ENCODE peak calls at places on chromosomes 13 and 19, in five cellular contexts. O is left lung; B is astrocyte; H is small intestine; G is effector memory CD4-positive, alpha-beta T cell. Z is an unnamed sample.

GRCh38 chr13:37446503-37446902 is 152.1 kb downstream of the POSTN start:
- DNase-seq in O (no peak), B (peak), H (no peak), G (no peak), Z (no peak)

GRCh38 chr19:55358943-55359908 is 3.8 kb downstream of the GARIN5B start:
- DNase-seq in O (peak), B (no peak), H (no peak), G (no peak), Z (no peak)

GRCh38 chr19:51546650-51547396 is 15.4 kb upstream of the SIGLEC6 start:
- DNase-seq in O (no peak), B (peak), H (no peak), G (no peak), Z (peak)

GRCh38 chr13:78524936-78525335 is 78.4 kb downstream of the POU4F1 start:
- DNase-seq in O (no peak), B (no peak), H (no peak), G (no peak), Z (no peak)

GRCh38 chr19:16296713-16297112 is 27.9 kb upstream of the KLF2 start:
- DNase-seq in O (no peak), B (no peak), H (peak), G (no peak), Z (no peak)

GRCh38 chr13:80251403-80251802 is 89.5 kb downstream of the SPRY2 start:
- DNase-seq in O (no peak), B (peak), H (peak), G (no peak), Z (no peak)

GRCh38 chr19:709196-709964 is 645 bp downstream of the PALM start:
- DNase-seq in O (no peak), B (no peak), H (no peak), G (no peak), Z (no peak)

GRCh38 chr19:3606690-3607289 is at the start of gene TBXA2R:
- DNase-seq in O (peak), B (peak), H (no peak), G (peak), Z (peak)

GRCh38 chr19:31527443-31527842 is 178.2 kb upstream of the TSHZ3 start:
- DNase-seq in O (no peak), B (no peak), H (no peak), G (no peak), Z (no peak)

GRCh38 chr19:4543856-4544647 is 4.2 kb upstream of the LRG1 start:
- DNase-seq in O (no peak), B (no peak), H (no peak), G (no peak), Z (no peak)

GRCh38 chr13:114072421-114072820 is 60.0 kb downstream of the RASA3 start:
- DNase-seq in O (no peak), B (no peak), H (no peak), G (no peak), Z (no peak)

GRCh38 chr13:100454876-100455275 is 133.7 kb downstream of the GGACT start:
- DNase-seq in O (no peak), B (peak), H (no peak), G (no peak), Z (no peak)

GRCh38 chr19:18202759-18203407 is 959 bp downstream of the RAB3A start:
- DNase-seq in O (peak), B (no peak), H (peak), G (no peak), Z (no peak)

GRCh38 chr13:25675060-25675459 is 303.3 kb downstream of the ATP8A2 start:
- DNase-seq in O (no peak), B (no peak), H (no peak), G (no peak), Z (no peak)

GRCh38 chr19:34172661-34173144 is 399 bp downstream of the LSM14A start:
- DNase-seq in O (peak), B (no peak), H (no peak), G (no peak), Z (no peak)

GRCh38 chr13:87331178-87331577 is 340.0 kb upstream of the SLITRK5 start:
- DNase-seq in O (no peak), B (peak), H (no peak), G (no peak), Z (no peak)

GRCh38 chr19:342801-343421 is 1.7 kb downstream of the MIER2 start:
- DNase-seq in O (peak), B (peak), H (no peak), G (no peak), Z (peak)

GRCh38 chr13:112119192-112120030 is 52.5 kb downstream of the SOX1 start:
- DNase-seq in O (no peak), B (no peak), H (no peak), G (no peak), Z (no peak)

GRCh38 chr13:20173121-20173746 is 12.4 kb upstream of the GJA3 start:
- DNase-seq in O (no peak), B (no peak), H (no peak), G (no peak), Z (no peak)

GRCh38 chr13:98598043-98598442 is 21.1 kb upstream of the STK24 start:
- DNase-seq in O (no peak), B (no peak), H (no peak), G (no peak), Z (no peak)

GRCh38 chr19:42292042-42292960 is 9.6 kb upstream of the PRR19 start:
- DNase-seq in O (no peak), B (no peak), H (no peak), G (no peak), Z (no peak)

GRCh38 chr19:48308695-48309586 is 16.4 kb upstream of the EMP3 start:
- DNase-seq in O (no peak), B (no peak), H (no peak), G (no peak), Z (no peak)

GRCh38 chr19:4493929-4494690 is 22.0 kb downstream of the HDGFL2 start:
- DNase-seq in O (peak), B (no peak), H (no peak), G (no peak), Z (no peak)

GRCh38 chr19:12034610-12035009 is 869 bp downstream of the ZNF433 start:
- DNase-seq in O (no peak), B (no peak), H (no peak), G (no peak), Z (no peak)

GRCh38 chr19:18603958-18604819 is 2.4 kb downstream of the CRLF1 start:
- DNase-seq in O (no peak), B (no peak), H (no peak), G (no peak), Z (no peak)

GRCh38 chr19:53432088-53432661 is 391 bp downstream of the ZNF761 start:
- DNase-seq in O (peak), B (no peak), H (no peak), G (no peak), Z (peak)

GRCh38 chr13:60645552-60646138 is 248.6 kb downstream of the TDRD3 start:
- DNase-seq in O (no peak), B (no peak), H (no peak), G (no peak), Z (no peak)

GRCh38 chr19:11254662-11255061 is 7.7 kb downstream of the DOCK6 start:
- DNase-seq in O (no peak), B (no peak), H (no peak), G (no peak), Z (no peak)

GRCh38 chr13:27708325-27708724 is 84.0 kb upstream of the GSX1 start:
- DNase-seq in O (no peak), B (no peak), H (no peak), G (no peak), Z (no peak)

GRCh38 chr19:35756373-35757230 is at the start of gene HSPB6:
- DNase-seq in O (peak), B (peak), H (no peak), G (no peak), Z (peak)

GRCh38 chr13:94712812-94713555 is 639 bp upstream of the SOX21 start:
- DNase-seq in O (peak), B (peak), H (no peak), G (no peak), Z (no peak)

GRCh38 chr19:42289556-42290041 is 12.3 kb upstream of the PRR19 start:
- DNase-seq in O (peak), B (no peak), H (no peak), G (no peak), Z (no peak)

GRCh38 chr13:35927554-35927953 is 203.6 kb downstream of the DCLK1 start:
- DNase-seq in O (no peak), B (peak), H (no peak), G (no peak), Z (no peak)

GRCh38 chr19:47755065-47755761 is 9.9 kb downstream of the NOP53 start:
- DNase-seq in O (peak), B (no peak), H (no peak), G (no peak), Z (no peak)

GRCh38 chr13:38753878-38754277 is 67.0 kb downstream of the FREM2 start:
- DNase-seq in O (no peak), B (no peak), H (no peak), G (no peak), Z (no peak)
- H3K4me3 ChIP-seq in O (no peak), B (no peak), H (no peak), G (no peak), Z (no peak)

GRCh38 chr13:75705908-75706307 is 69.8 kb downstream of the LMO7 start:
- DNase-seq in O (no peak), B (no peak), H (no peak), G (no peak), Z (no peak)
- H3K27ac ChIP-seq in O (peak), B (peak), H (no peak), G (no peak), Z (no peak)

GRCh38 chr13:30113983-30114491 is 193.3 kb downstream of the KATNAL1 start:
- DNase-seq in O (no peak), B (peak), H (peak), G (no peak), Z (no peak)

GRCh38 chr13:30114586-30115256 is 192.6 kb downstream of the KATNAL1 start:
- DNase-seq in O (peak), B (peak), H (peak), G (peak), Z (peak)

GRCh38 chr13:30115257-30115600 is 192.1 kb downstream of the KATNAL1 start:
- DNase-seq in O (no peak), B (no peak), H (no peak), G (no peak), Z (no peak)

GRCh38 chr13:30112602-30113435 is 194.5 kb downstream of the KATNAL1 start:
- DNase-seq in O (peak), B (peak), H (peak), G (peak), Z (peak)

GRCh38 chr13:30113531-30113930 is 193.8 kb downstream of the KATNAL1 start:
- DNase-seq in O (no peak), B (no peak), H (no peak), G (no peak), Z (no peak)
- H3K4me3 ChIP-seq in O (no peak), B (no peak), H (no peak), G (no peak), Z (no peak)

GRCh38 chr13:106690779-106691178 is 122.8 kb upstream of the ARGLU1 start:
- DNase-seq in O (no peak), B (no peak), H (no peak), G (no peak), Z (no peak)
- H3K27ac ChIP-seq in O (peak), B (no peak), H (no peak), G (no peak), Z (peak)

GRCh38 chr13:101916108-101916757 is 463.8 kb downstream of the ITGBL1 start:
- DNase-seq in O (peak), B (no peak), H (no peak), G (no peak), Z (no peak)
- H3K4me3 ChIP-seq in O (no peak), B (no peak), H (no peak), G (no peak), Z (peak)

GRCh38 chr13:73058741-73059459 is at the start of gene KLF5:
- DNase-seq in O (peak), B (peak), H (peak), G (peak), Z (peak)

GRCh38 chr13:73058432-73058740 is 419 bp upstream of the KLF5 start:
- DNase-seq in O (no peak), B (no peak), H (no peak), G (no peak), Z (no peak)

GRCh38 chr13:73054712-73055111 is 4.1 kb upstream of the KLF5 start:
- DNase-seq in O (no peak), B (no peak), H (peak), G (no peak), Z (no peak)

GRCh38 chr13:73057284-73058025 is 1.4 kb upstream of the KLF5 start:
- DNase-seq in O (no peak), B (no peak), H (peak), G (no peak), Z (no peak)

DNA sequence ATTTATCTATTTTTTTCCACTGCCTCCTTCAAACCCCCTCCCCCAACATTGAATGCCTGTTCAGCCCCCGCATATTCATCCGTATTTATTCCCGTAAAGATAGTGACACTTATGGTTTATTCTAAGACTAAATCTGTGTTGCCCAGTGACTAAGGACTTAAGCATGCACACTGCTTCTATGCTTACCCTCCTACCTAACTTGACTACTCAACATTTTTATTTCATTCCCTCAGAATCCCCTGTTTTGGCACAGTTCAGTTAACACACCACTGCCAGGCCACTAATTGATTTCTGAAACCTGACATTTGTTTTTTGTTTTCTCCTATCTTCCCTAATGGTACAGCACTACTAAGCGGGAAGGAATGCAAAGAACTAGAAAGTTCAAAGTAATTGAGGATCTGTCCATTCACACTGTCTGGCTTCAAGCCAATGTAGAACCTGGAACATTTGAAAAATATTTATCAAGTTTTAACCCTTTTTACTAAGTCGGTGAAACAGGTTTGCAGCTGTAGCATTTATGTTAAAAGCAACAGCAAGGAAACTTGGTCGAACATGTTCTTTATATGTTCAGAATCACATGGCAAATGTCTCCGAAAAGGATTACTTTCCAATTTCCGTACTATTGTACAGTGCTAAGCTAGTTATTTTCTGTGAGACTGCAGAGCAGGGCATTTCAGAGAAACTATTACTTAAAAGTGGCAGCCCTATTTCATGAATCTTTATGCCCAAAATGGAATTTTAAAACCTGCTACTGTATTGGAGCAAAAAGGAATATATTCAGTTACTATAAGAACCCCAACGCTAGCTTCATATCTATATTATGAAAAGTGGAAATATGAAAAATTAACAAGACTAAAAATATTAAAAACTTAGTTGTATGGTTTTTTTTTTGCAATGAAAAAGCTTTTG is 2.5 kb upstream of the KLF5 start:
- DNase-seq in O (no peak), B (peak), H (peak), G (no peak), Z (no peak)
- H3K27ac ChIP-seq in O (no peak), B (peak), H (peak), G (no peak), Z (no peak)

GRCh38 chr19:1871630-1872029 is 8.3 kb upstream of the KLF16 start:
- DNase-seq in O (no peak), B (no peak), H (no peak), G (no peak), Z (no peak)

GRCh38 chr19:1874554-1875185 is 10.6 kb downstream of the ABHD17A start:
- DNase-seq in O (no peak), B (no peak), H (peak), G (no peak), Z (no peak)

GRCh38 chr19:1873524-1874473 is 10.4 kb upstream of the KLF16 start:
- DNase-seq in O (no peak), B (no peak), H (no peak), G (no peak), Z (no peak)

GRCh38 chr19:1871140-1871597 is 7.8 kb upstream of the KLF16 start:
- DNase-seq in O (no peak), B (no peak), H (no peak), G (no peak), Z (no peak)

DNA sequence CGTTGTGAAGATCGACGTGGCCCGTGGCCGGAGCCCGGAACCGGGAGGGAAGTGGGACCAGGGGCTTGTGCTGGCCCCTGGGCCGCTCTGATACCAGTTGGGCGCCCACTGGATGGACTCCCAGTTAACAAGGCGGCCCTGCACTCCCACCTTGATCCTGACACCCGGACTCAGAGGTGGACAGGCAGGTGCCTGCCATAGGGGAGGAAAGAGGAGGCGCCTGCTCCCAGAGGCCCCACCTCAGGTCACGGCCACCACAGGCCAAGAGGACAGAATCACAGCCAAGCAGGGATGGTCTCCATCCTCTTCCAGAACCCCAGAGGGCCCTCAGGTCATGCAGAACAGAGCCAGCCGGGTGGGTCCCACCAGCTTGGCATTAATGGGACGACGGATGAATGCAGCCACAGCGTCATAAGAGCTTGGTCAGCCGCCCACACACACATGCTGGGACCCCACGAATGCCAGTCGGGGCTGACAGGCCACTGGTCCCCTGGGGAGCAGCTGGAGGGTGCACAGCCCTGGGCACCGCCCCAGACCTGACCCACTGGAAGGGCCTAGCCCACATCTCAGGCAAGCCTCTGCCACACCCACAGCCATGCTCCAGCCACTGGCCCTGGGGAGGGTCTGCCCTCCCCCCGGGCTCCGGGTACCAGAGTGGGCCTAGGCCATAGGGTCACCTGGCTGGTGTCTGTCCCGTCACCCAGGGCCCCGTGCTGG is 9.6 kb upstream of the KLF16 start:
- DNase-seq in O (no peak), B (no peak), H (no peak), G (no peak), Z (no peak)
- H3K4me3 ChIP-seq in O (no peak), B (no peak), H (no peak), G (no peak), Z (peak)

DNA sequence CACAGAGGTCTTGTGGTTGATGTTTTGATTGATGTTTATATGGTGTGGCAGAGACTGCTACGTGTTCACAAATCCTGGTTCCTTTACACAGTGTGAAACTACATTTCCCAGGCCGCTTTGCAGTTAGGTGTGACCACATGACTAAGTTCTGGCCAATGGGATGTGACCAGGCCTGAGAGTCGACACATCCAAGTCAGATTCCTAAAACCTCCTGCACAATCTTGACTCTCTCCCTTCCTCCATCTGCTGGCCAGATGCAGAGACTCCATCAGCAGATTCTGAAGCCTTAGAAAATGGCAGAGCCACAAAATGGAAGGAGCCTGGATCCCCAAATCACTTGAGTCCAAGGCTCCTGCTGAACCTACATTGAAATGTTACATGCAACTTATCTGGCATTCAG is 12.6 kb downstream of the CD37 start:
- DNase-seq in O (no peak), B (peak), H (peak), G (no peak), Z (no peak)
- H3K27ac ChIP-seq in O (no peak), B (no peak), H (no peak), G (no peak), Z (no peak)

DNA sequence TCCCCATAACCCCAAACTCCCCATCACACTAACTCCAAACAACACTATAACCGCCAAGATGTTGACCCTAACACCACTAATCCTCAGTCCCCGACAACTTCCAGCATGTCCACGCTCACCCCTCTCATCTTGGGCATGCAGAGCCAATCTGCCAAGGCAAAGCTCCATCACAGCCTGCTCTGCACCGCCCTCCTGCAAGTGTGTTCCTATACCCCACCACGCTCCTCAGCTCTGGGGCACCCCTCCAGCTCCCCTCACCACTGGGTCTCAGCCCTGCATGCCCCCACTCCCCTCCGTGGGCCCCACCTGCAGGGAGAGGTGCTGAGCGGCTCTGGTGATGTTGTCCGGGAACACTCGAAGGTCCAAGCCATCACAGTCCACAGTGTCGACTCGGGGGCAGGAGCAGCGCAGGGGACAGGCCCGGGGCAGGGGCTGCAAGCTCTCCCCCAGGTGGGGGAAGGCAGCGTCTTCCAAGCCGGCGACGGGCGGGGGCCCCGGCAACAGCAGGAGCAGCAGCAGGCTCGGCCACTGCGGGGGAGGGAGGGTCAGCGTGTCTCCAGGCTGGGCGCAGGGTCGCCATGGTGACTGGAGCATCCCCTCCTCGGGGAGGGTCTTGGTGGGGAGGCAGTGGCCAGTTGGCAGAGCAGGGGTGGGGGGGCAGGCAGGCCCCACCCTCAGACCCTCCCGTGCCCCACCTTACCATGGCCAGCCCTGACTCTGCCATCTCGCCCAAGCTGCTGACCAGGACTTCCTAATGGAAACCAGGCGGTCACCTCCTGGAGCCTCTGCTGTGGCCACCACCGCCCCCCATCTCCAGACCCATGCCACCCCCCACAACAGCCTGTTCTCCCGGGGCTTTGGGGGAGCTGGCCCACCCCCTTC is 497 bp downstream of the PODNL1 start:
- DNase-seq in O (no peak), B (peak), H (no peak), G (no peak), Z (no peak)
- H3K4me3 ChIP-seq in O (peak), B (peak), H (no peak), G (no peak), Z (no peak)

Z was measured in right atrium auricular region.